ENCODE peak calls at places on chromosomes 2 and 18, in five cellular contexts. D, U, Q, V and N are unnamed samples.

GRCh38 chr2:61423714-61424113 is 47.2 kb downstream of the USP34 start:
- DNase-seq in D (no peak), U (no peak), Q (no peak), V (no peak), N (no peak)

GRCh38 chr18:4352746-4353522 is 102.2 kb downstream of the DLGAP1 start:
- DNase-seq in D (no peak), U (no peak), Q (no peak), V (no peak), N (no peak)

GRCh38 chr2:39447266-39448168 is 10.4 kb upstream of the MAP4K3 start:
- DNase-seq in D (no peak), U (no peak), Q (no peak), V (no peak), N (no peak)

GRCh38 chr2:134372611-134373131 is 118.8 kb downstream of the MGAT5 start:
- DNase-seq in D (peak), U (no peak), Q (peak), V (no peak), N (no peak)

GRCh38 chr18:7157760-7158159 is 40.2 kb upstream of the LAMA1 start:
- DNase-seq in D (no peak), U (no peak), Q (no peak), V (no peak), N (no peak)

GRCh38 chr2:227872676-227873075 is 1.2 kb downstream of the DAW1 start:
- DNase-seq in D (no peak), U (no peak), Q (no peak), V (no peak), N (no peak)

GRCh38 chr18:67845035-67845434 is 328.5 kb upstream of the DSEL start:
- DNase-seq in D (no peak), U (no peak), Q (no peak), V (no peak), N (no peak)

GRCh38 chr2:242020196-242021004 is 150.9 kb downstream of the RTP5 start:
- DNase-seq in D (no peak), U (no peak), Q (no peak), V (no peak), N (peak)

GRCh38 chr2:240220371-240220770 is 79.9 kb upstream of the OTOS start:
- DNase-seq in D (no peak), U (no peak), Q (no peak), V (no peak), N (no peak)

GRCh38 chr2:100197643-100198153 is 55.3 kb upstream of the AFF3 start:
- DNase-seq in D (peak), U (no peak), Q (peak), V (no peak), N (peak)